ENCODE peak calls at places on chromosomes 5 and 9, in seven cellular contexts. G, U, O, Q, N, T and I are unnamed samples.

GRCh38 chr5:23105021-23105420 is 251.9 kb upstream of the CDH12 start:
- DNase-seq in G (no peak), U (no peak), O (no peak), Q (no peak), N (no peak), T (no peak), I (no peak)

GRCh38 chr5:147818290-147818689 is 13.2 kb downstream of the SPINK1 start:
- DNase-seq in G (no peak), U (no peak), O (no peak), Q (no peak), N (no peak), T (no peak), I (no peak)

GRCh38 chr5:13830536-13830935 is 114.0 kb downstream of the DNAH5 start:
- DNase-seq in G (no peak), U (no peak), O (no peak), Q (no peak), N (no peak), T (no peak), I (no peak)

GRCh38 chr5:176658007-176658599 is 10.8 kb downstream of the TSPAN17 start:
- DNase-seq in G (peak), U (peak), O (peak), Q (peak), N (peak), T (peak), I (peak)

GRCh38 chr9:114475412-114476136 is 29.7 kb downstream of the WHRN start:
- DNase-seq in G (no peak), U (no peak), O (no peak), Q (no peak), N (no peak), T (no peak), I (no peak)

GRCh38 chr5:162323471-162323870 is 255.9 kb downstream of the GABRG2 start:
- DNase-seq in G (no peak), U (no peak), O (no peak), Q (no peak), N (no peak), T (no peak), I (no peak)

GRCh38 chr5:1835431-1835830 is 34.2 kb downstream of the NDUFS6 start:
- DNase-seq in G (no peak), U (no peak), O (no peak), Q (no peak), N (no peak), T (no peak), I (no peak)

GRCh38 chr9:34717996-34718614 is 8.2 kb upstream of the CCL21 start:
- DNase-seq in G (no peak), U (no peak), O (no peak), Q (no peak), N (no peak), T (no peak), I (no peak)

GRCh38 chr5:168341178-168341577 is 49.7 kb downstream of the WWC1 start:
- DNase-seq in G (no peak), U (no peak), O (no peak), Q (no peak), N (no peak), T (no peak), I (no peak)

GRCh38 chr5:5353681-5354080 is 68.8 kb upstream of the ICE1 start:
- DNase-seq in G (no peak), U (no peak), O (no peak), Q (no peak), N (no peak), T (no peak), I (no peak)

GRCh38 chr9:77648458-77649108 is 461 bp upstream of the GNA14 start:
- DNase-seq in G (no peak), U (peak), O (peak), Q (no peak), N (no peak), T (peak), I (peak)
- TF ChIP-seq CTCF in G (no peak), U (no peak), O (no peak), Q (peak), N (no peak), T (no peak), I (peak)

GRCh38 chr5:61816146-61816545 is 484.1 kb downstream of the ZSWIM6 start:
- DNase-seq in G (no peak), U (no peak), O (no peak), Q (no peak), N (no peak), T (no peak), I (no peak)

GRCh38 chr5:61813361-61813760 is 481.3 kb downstream of the ZSWIM6 start:
- DNase-seq in G (no peak), U (no peak), O (no peak), Q (no peak), N (no peak), T (no peak), I (no peak)

GRCh38 chr5:61817472-61818326 is 485.6 kb downstream of the ZSWIM6 start:
- DNase-seq in G (peak), U (peak), O (no peak), Q (peak), N (no peak), T (peak), I (peak)

GRCh38 chr5:61816585-61817450 is 484.8 kb downstream of the ZSWIM6 start:
- DNase-seq in G (no peak), U (no peak), O (no peak), Q (no peak), N (no peak), T (no peak), I (no peak)

DNA sequence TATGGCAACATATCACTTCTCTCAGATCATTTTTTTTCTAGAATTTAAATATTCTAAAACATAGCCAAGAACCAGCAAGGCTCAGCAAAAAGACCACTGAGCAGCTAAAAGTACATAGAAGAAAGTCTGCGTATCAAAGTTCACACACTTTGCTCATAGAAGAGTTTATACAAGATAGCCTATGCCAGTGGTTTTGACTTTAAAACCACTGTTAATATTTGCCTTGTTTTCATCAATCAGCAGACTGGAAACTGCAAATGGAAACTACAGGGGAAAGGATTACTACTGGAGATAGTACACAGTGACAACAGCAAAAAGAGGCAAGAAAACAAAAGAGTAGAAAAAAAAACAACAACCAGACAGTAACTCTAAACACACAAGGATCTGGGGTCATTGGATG is 483.3 kb downstream of the ZSWIM6 start:
- DNase-seq in G (no peak), U (no peak), O (no peak), Q (no peak), N (no peak), T (no peak), I (no peak)
- TF ChIP-seq CTCF in G (no peak), U (no peak), O (no peak), Q (no peak), N (no peak), T (no peak), I (no peak)

GRCh38 chr5:16465544-16466432 is at the start of gene ZNF622:
- DNase-seq in G (peak), U (peak), O (peak), Q (peak), N (peak), T (peak), I (peak)

GRCh38 chr5:16461026-16461425 is 4.6 kb downstream of the ZNF622 start:
- DNase-seq in G (no peak), U (no peak), O (no peak), Q (peak), N (no peak), T (no peak), I (no peak)

GRCh38 chr5:16467363-16468219 is 2.0 kb upstream of the ZNF622 start:
- DNase-seq in G (peak), U (no peak), O (no peak), Q (peak), N (peak), T (no peak), I (no peak)

GRCh38 chr5:16461782-16462181 is 3.8 kb downstream of the ZNF622 start:
- DNase-seq in G (no peak), U (no peak), O (no peak), Q (peak), N (no peak), T (no peak), I (no peak)

GRCh38 chr5:16464664-16465543 is 696 bp downstream of the ZNF622 start:
- DNase-seq in G (no peak), U (no peak), O (no peak), Q (no peak), N (no peak), T (no peak), I (no peak)
- TF ChIP-seq CTCF in G (no peak), U (no peak), O (no peak), Q (peak), N (no peak), T (no peak), I (no peak)

GRCh38 chr5:138354926-138355378 is 2.5 kb downstream of the KDM3B start:
- DNase-seq in G (no peak), U (no peak), O (no peak), Q (peak), N (peak), T (peak), I (peak)
- TF ChIP-seq CTCF in G (no peak), U (no peak), O (no peak), Q (no peak), N (no peak), T (no peak), I (no peak)

GRCh38 chr9:71210326-71210725 is 88.9 kb upstream of the TRPM3 start:
- DNase-seq in G (no peak), U (no peak), O (no peak), Q (no peak), N (no peak), T (no peak), I (no peak)
- TF ChIP-seq CTCF in G (no peak), U (no peak), O (no peak), Q (no peak), N (no peak), T (no peak), I (no peak)

GRCh38 chr5:149453618-149454415 is 74.7 kb upstream of the IL17B start:
- DNase-seq in G (no peak), U (no peak), O (no peak), Q (no peak), N (no peak), T (no peak), I (peak)

GRCh38 chr5:149448831-149449714 is 70.0 kb upstream of the IL17B start:
- DNase-seq in G (no peak), U (no peak), O (no peak), Q (no peak), N (no peak), T (no peak), I (peak)

GRCh38 chr5:149450199-149450598 is 71.1 kb upstream of the IL17B start:
- DNase-seq in G (no peak), U (peak), O (peak), Q (peak), N (no peak), T (no peak), I (peak)

GRCh38 chr5:149452665-149453617 is 73.8 kb upstream of the IL17B start:
- DNase-seq in G (no peak), U (no peak), O (no peak), Q (peak), N (no peak), T (no peak), I (no peak)

GRCh38 chr5:149452007-149452664 is 73.0 kb upstream of the IL17B start:
- DNase-seq in G (no peak), U (peak), O (peak), Q (peak), N (no peak), T (no peak), I (peak)
- TF ChIP-seq CTCF in G (no peak), U (no peak), O (no peak), Q (peak), N (no peak), T (no peak), I (no peak)

DNA sequence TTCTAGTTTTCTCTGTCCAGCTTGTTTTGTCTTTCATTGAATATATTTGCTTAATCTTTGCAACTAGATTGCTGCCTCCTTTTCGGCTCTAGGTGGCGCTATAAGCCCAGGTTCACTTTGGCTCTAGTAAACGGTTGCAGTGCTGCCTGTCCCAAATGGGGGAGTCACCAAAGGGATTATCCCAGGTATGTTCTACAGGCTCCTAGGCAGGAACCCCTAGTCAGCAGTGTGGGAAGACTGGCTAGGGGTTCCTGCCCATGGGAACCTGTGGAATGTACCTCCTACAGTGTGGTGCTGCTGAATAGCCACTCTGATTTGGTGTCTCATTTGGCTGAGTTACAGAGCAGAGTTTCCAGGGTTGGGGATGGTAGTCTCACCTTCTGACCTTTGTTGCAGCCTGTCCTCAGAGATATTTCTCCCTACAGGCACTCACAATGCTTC is 85.2 kb downstream of the ARSB start:
- DNase-seq in G (no peak), U (peak), O (peak), Q (peak), N (peak), T (no peak), I (peak)
- TF ChIP-seq CTCF in G (peak), U (peak), O (peak), Q (peak), N (peak), T (peak), I (peak)

DNA sequence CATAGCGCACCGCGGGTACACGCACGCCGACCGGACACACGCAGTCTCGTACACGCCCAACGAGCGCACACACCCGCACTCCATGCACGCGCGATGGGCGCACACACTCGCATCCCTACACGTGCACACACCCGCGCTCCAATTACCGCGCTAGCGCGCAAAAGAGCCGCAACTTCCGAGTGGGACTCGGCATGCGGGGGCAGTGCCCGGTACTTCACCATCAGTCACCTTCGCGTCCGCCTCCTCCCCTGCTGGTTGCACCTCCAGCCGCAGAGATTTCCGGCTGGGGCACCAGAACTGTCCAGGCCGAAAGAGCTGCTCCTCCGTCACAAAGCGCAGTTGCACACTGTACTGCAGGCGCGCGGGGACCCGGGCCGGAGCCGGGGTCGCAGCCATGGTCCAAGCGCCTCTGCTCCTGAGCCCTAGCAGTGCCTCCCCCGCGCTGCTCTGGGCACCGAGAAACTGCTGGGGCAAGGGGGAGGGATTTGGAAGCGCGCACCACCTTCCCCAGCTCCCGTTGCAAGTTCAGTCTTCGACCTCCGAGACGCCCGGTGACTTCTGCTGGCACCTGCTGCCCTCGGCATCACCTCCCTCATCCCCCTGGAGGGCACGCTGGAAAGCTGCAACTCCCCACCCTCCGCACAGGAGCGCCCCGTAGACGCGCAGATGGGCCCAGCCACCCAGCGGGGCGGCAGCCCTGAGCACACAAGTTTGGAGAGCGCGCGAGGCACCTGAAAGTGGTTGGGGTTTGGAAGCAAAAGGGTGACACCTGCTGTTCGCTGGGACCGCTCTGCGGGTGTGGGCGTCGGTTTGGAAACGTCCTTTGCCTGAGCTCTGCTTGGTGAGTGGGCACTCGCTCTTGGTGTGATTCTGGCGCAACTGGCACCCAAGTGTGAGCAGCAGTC is 337.4 kb upstream of the PUM3 start:
- DNase-seq in G (no peak), U (peak), O (no peak), Q (no peak), N (peak), T (peak), I (peak)
- TF ChIP-seq CTCF in G (peak), U (no peak), O (no peak), Q (peak), N (peak), T (peak), I (peak)

DNA sequence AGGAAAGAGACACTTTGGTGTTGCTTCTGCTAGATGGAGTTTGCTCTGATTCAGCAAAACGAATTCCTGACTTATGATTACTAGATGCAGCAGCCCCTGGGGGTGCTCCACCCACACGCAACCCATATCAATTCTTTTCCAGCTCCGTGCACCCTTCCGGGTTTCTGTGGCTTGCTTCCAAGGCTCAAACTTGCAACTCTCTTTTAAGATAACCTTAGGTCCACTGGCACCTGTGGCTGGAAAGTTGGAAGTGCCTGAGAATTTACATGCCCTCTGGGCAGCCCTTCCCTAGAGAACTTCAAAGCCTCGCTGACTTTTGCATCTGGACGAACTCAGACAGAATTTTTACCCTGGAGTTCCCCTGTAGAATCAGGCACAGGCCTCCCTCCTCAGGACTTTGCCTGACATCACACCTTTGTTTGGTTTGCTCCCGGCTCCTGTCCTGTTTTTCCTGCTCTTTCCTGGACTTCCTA is 224.9 kb downstream of the SNX18 start:
- DNase-seq in G (no peak), U (peak), O (no peak), Q (no peak), N (no peak), T (no peak), I (peak)
- TF ChIP-seq CTCF in G (no peak), U (no peak), O (no peak), Q (peak), N (no peak), T (no peak), I (no peak)

DNA sequence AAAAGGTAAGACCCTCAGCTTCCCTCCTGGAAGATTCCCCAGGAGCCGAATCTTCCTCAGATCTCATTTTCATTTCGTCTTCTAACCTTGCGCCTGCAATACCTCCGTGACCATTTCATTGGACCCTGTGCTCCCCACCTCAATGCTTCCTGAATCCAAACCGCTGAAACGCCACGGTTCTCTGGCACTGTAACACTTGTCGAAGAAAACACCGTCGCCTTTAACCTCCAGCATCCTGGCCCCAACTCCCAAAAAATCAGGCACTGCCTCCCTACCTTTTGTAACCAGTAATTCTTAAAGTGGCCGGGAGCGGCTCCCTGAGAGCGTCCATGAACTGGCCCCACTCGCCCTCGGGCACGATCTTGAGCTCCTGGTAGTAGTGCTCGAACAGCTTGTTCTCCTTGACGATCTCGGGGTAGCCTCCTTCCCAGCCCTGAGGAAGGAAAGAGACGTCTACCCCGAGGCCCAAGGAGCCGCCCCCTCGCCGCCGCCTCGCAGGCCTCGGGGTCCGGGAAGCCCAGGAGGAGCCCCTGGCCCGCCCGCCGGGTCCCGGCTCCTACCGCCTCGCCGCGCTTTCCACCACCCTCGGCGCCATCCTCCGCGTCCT is 417 bp downstream of the NSUN2 start:
- DNase-seq in G (no peak), U (no peak), O (peak), Q (peak), N (no peak), T (peak), I (no peak)
- TF ChIP-seq CTCF in G (no peak), U (no peak), O (no peak), Q (peak), N (no peak), T (no peak), I (no peak)